ENCODE peak calls at places on chromosomes 13 and 19, in five cellular contexts. One of them, this sample, is unnamed.

GRCh38 chr19:54369082-54369691 is 4.5 kb upstream of the LAIR1 start:
- DNase-seq in stimulated activated CD8-positive, alpha-beta memory T cell treated with anti-CD3 and anti-CD28 coated beads, Interleukin-7, amount 100 ng/mL, for 1 hour: no peak
- DNase-seq in GM23248: no peak
- DNase-seq in NCI-H510A treated with DMSO at 0.1 percent for 48 hours: no peak
- DNase-seq in T-helper 1 cell: no peak
- DNase-seq in this sample: no peak

GRCh38 chr13:45416521-45417125 is 1.6 kb downstream of the SLC25A30 start:
- DNase-seq in stimulated activated CD8-positive, alpha-beta memory T cell treated with anti-CD3 and anti-CD28 coated beads, Interleukin-7, amount 100 ng/mL, for 1 hour: no peak
- DNase-seq in GM23248: no peak
- DNase-seq in NCI-H510A treated with DMSO at 0.1 percent for 48 hours: no peak
- DNase-seq in T-helper 1 cell: no peak
- DNase-seq in this sample: peak

GRCh38 chr13:33615436-33615835 is 202.5 kb upstream of the RFC3 start:
- DNase-seq in stimulated activated CD8-positive, alpha-beta memory T cell treated with anti-CD3 and anti-CD28 coated beads, Interleukin-7, amount 100 ng/mL, for 1 hour: no peak
- DNase-seq in GM23248: no peak
- DNase-seq in NCI-H510A treated with DMSO at 0.1 percent for 48 hours: no peak
- DNase-seq in T-helper 1 cell: no peak
- DNase-seq in this sample: no peak

GRCh38 chr13:32955881-32956594 is 60.2 kb upstream of the KL start:
- DNase-seq in stimulated activated CD8-positive, alpha-beta memory T cell treated with anti-CD3 and anti-CD28 coated beads, Interleukin-7, amount 100 ng/mL, for 1 hour: no peak
- DNase-seq in GM23248: no peak
- DNase-seq in NCI-H510A treated with DMSO at 0.1 percent for 48 hours: no peak
- DNase-seq in T-helper 1 cell: no peak
- DNase-seq in this sample: no peak

GRCh38 chr13:31011193-31011860 is 78.9 kb downstream of the TEX26 start:
- DNase-seq in stimulated activated CD8-positive, alpha-beta memory T cell treated with anti-CD3 and anti-CD28 coated beads, Interleukin-7, amount 100 ng/mL, for 1 hour: no peak
- DNase-seq in GM23248: no peak
- DNase-seq in NCI-H510A treated with DMSO at 0.1 percent for 48 hours: no peak
- DNase-seq in T-helper 1 cell: no peak
- DNase-seq in this sample: no peak

GRCh38 chr19:18637644-18638630 is 1.1 kb downstream of the KLHL26 start:
- DNase-seq in stimulated activated CD8-positive, alpha-beta memory T cell treated with anti-CD3 and anti-CD28 coated beads, Interleukin-7, amount 100 ng/mL, for 1 hour: no peak
- DNase-seq in GM23248: no peak
- DNase-seq in NCI-H510A treated with DMSO at 0.1 percent for 48 hours: peak
- DNase-seq in T-helper 1 cell: no peak
- DNase-seq in this sample: no peak

GRCh38 chr19:3277649-3278048 is 53.2 kb downstream of the CELF5 start:
- DNase-seq in stimulated activated CD8-positive, alpha-beta memory T cell treated with anti-CD3 and anti-CD28 coated beads, Interleukin-7, amount 100 ng/mL, for 1 hour: no peak
- DNase-seq in GM23248: no peak
- DNase-seq in NCI-H510A treated with DMSO at 0.1 percent for 48 hours: no peak
- DNase-seq in T-helper 1 cell: no peak
- DNase-seq in this sample: no peak

GRCh38 chr13:30844548-30845296 is 61.3 kb upstream of the MEDAG start:
- DNase-seq in stimulated activated CD8-positive, alpha-beta memory T cell treated with anti-CD3 and anti-CD28 coated beads, Interleukin-7, amount 100 ng/mL, for 1 hour: no peak
- DNase-seq in GM23248: no peak
- DNase-seq in NCI-H510A treated with DMSO at 0.1 percent for 48 hours: no peak
- DNase-seq in T-helper 1 cell: no peak
- DNase-seq in this sample: no peak

GRCh38 chr13:36910545-36910944 is 9.5 kb downstream of the SMAD9 start:
- DNase-seq in stimulated activated CD8-positive, alpha-beta memory T cell treated with anti-CD3 and anti-CD28 coated beads, Interleukin-7, amount 100 ng/mL, for 1 hour: no peak
- DNase-seq in GM23248: no peak
- DNase-seq in NCI-H510A treated with DMSO at 0.1 percent for 48 hours: no peak
- DNase-seq in T-helper 1 cell: no peak
- DNase-seq in this sample: no peak

GRCh38 chr19:55643003-55643732 is at the start of gene ZNF581:
- DNase-seq in stimulated activated CD8-positive, alpha-beta memory T cell treated with anti-CD3 and anti-CD28 coated beads, Interleukin-7, amount 100 ng/mL, for 1 hour: peak
- DNase-seq in GM23248: peak
- DNase-seq in NCI-H510A treated with DMSO at 0.1 percent for 48 hours: peak
- DNase-seq in T-helper 1 cell: peak
- DNase-seq in this sample: peak

GRCh38 chr19:57888107-57888493 is 737 bp downstream of the ZNF814 start:
- DNase-seq in stimulated activated CD8-positive, alpha-beta memory T cell treated with anti-CD3 and anti-CD28 coated beads, Interleukin-7, amount 100 ng/mL, for 1 hour: no peak
- DNase-seq in GM23248: peak
- DNase-seq in NCI-H510A treated with DMSO at 0.1 percent for 48 hours: no peak
- DNase-seq in T-helper 1 cell: no peak
- DNase-seq in this sample: no peak

GRCh38 chr19:49512970-49513745 is 697 bp downstream of the FCGRT start:
- DNase-seq in stimulated activated CD8-positive, alpha-beta memory T cell treated with anti-CD3 and anti-CD28 coated beads, Interleukin-7, amount 100 ng/mL, for 1 hour: no peak
- DNase-seq in GM23248: peak
- DNase-seq in NCI-H510A treated with DMSO at 0.1 percent for 48 hours: peak
- DNase-seq in T-helper 1 cell: no peak
- DNase-seq in this sample: no peak

GRCh38 chr19:35353635-35354034 is 4.6 kb upstream of the FFAR3 start:
- DNase-seq in stimulated activated CD8-positive, alpha-beta memory T cell treated with anti-CD3 and anti-CD28 coated beads, Interleukin-7, amount 100 ng/mL, for 1 hour: no peak
- DNase-seq in GM23248: no peak
- DNase-seq in NCI-H510A treated with DMSO at 0.1 percent for 48 hours: no peak
- DNase-seq in T-helper 1 cell: no peak
- DNase-seq in this sample: no peak

GRCh38 chr13:30569901-30570576 is 47.7 kb upstream of the USPL1 start:
- DNase-seq in stimulated activated CD8-positive, alpha-beta memory T cell treated with anti-CD3 and anti-CD28 coated beads, Interleukin-7, amount 100 ng/mL, for 1 hour: no peak
- DNase-seq in GM23248: peak
- DNase-seq in NCI-H510A treated with DMSO at 0.1 percent for 48 hours: no peak
- DNase-seq in T-helper 1 cell: no peak
- DNase-seq in this sample: no peak

GRCh38 chr13:19781526-19781925 is 1.2 kb downstream of the PSPC1 start:
- DNase-seq in stimulated activated CD8-positive, alpha-beta memory T cell treated with anti-CD3 and anti-CD28 coated beads, Interleukin-7, amount 100 ng/mL, for 1 hour: no peak
- DNase-seq in GM23248: peak
- DNase-seq in NCI-H510A treated with DMSO at 0.1 percent for 48 hours: no peak
- DNase-seq in T-helper 1 cell: no peak
- DNase-seq in this sample: no peak

GRCh38 chr13:44576396-44577235 is 486 bp upstream of the TSC22D1 start:
- DNase-seq in stimulated activated CD8-positive, alpha-beta memory T cell treated with anti-CD3 and anti-CD28 coated beads, Interleukin-7, amount 100 ng/mL, for 1 hour: peak
- DNase-seq in GM23248: peak
- DNase-seq in NCI-H510A treated with DMSO at 0.1 percent for 48 hours: no peak
- DNase-seq in T-helper 1 cell: peak
- DNase-seq in this sample: no peak

GRCh38 chr19:55437410-55437809 is 5.7 kb downstream of the SHISA7 start:
- DNase-seq in stimulated activated CD8-positive, alpha-beta memory T cell treated with anti-CD3 and anti-CD28 coated beads, Interleukin-7, amount 100 ng/mL, for 1 hour: no peak
- DNase-seq in GM23248: peak
- DNase-seq in NCI-H510A treated with DMSO at 0.1 percent for 48 hours: peak
- DNase-seq in T-helper 1 cell: no peak
- DNase-seq in this sample: no peak

GRCh38 chr13:44259045-44260042 is 114.3 kb upstream of the SERP2 start:
- DNase-seq in stimulated activated CD8-positive, alpha-beta memory T cell treated with anti-CD3 and anti-CD28 coated beads, Interleukin-7, amount 100 ng/mL, for 1 hour: peak
- DNase-seq in GM23248: peak
- DNase-seq in NCI-H510A treated with DMSO at 0.1 percent for 48 hours: no peak
- DNase-seq in T-helper 1 cell: peak
- DNase-seq in this sample: no peak

GRCh38 chr13:44679602-44680001 is 103.5 kb upstream of the TSC22D1 start:
- DNase-seq in stimulated activated CD8-positive, alpha-beta memory T cell treated with anti-CD3 and anti-CD28 coated beads, Interleukin-7, amount 100 ng/mL, for 1 hour: no peak
- DNase-seq in GM23248: peak
- DNase-seq in NCI-H510A treated with DMSO at 0.1 percent for 48 hours: no peak
- DNase-seq in T-helper 1 cell: no peak
- DNase-seq in this sample: no peak

GRCh38 chr19:46482645-46483044 is 11.3 kb upstream of the PNMA8A start:
- DNase-seq in stimulated activated CD8-positive, alpha-beta memory T cell treated with anti-CD3 and anti-CD28 coated beads, Interleukin-7, amount 100 ng/mL, for 1 hour: no peak
- DNase-seq in GM23248: peak
- DNase-seq in NCI-H510A treated with DMSO at 0.1 percent for 48 hours: no peak
- DNase-seq in T-helper 1 cell: no peak
- DNase-seq in this sample: no peak

GRCh38 chr13:109712187-109712601 is 74.2 kb downstream of the IRS2 start:
- DNase-seq in stimulated activated CD8-positive, alpha-beta memory T cell treated with anti-CD3 and anti-CD28 coated beads, Interleukin-7, amount 100 ng/mL, for 1 hour: no peak
- DNase-seq in GM23248: no peak
- DNase-seq in NCI-H510A treated with DMSO at 0.1 percent for 48 hours: no peak
- DNase-seq in T-helper 1 cell: no peak
- DNase-seq in this sample: no peak

GRCh38 chr13:105139380-105140285 is 1395.8 kb downstream of the EFNB2 start:
- DNase-seq in stimulated activated CD8-positive, alpha-beta memory T cell treated with anti-CD3 and anti-CD28 coated beads, Interleukin-7, amount 100 ng/mL, for 1 hour: peak
- DNase-seq in GM23248: no peak
- DNase-seq in NCI-H510A treated with DMSO at 0.1 percent for 48 hours: peak
- DNase-seq in T-helper 1 cell: peak
- DNase-seq in this sample: peak

GRCh38 chr19:46381746-46382345 is 31.5 kb downstream of the CCDC8 start:
- DNase-seq in stimulated activated CD8-positive, alpha-beta memory T cell treated with anti-CD3 and anti-CD28 coated beads, Interleukin-7, amount 100 ng/mL, for 1 hour: no peak
- DNase-seq in GM23248: no peak
- DNase-seq in NCI-H510A treated with DMSO at 0.1 percent for 48 hours: no peak
- DNase-seq in T-helper 1 cell: no peak
- DNase-seq in this sample: no peak

GRCh38 chr13:28657784-28658538 is 969 bp upstream of the POMP start:
- DNase-seq in stimulated activated CD8-positive, alpha-beta memory T cell treated with anti-CD3 and anti-CD28 coated beads, Interleukin-7, amount 100 ng/mL, for 1 hour: no peak
- DNase-seq in GM23248: peak
- DNase-seq in NCI-H510A treated with DMSO at 0.1 percent for 48 hours: peak
- DNase-seq in T-helper 1 cell: no peak
- DNase-seq in this sample: peak

GRCh38 chr19:15062036-15062435 is 12.8 kb downstream of the CASP14 start:
- DNase-seq in stimulated activated CD8-positive, alpha-beta memory T cell treated with anti-CD3 and anti-CD28 coated beads, Interleukin-7, amount 100 ng/mL, for 1 hour: no peak
- DNase-seq in GM23248: no peak
- DNase-seq in NCI-H510A treated with DMSO at 0.1 percent for 48 hours: no peak
- DNase-seq in T-helper 1 cell: no peak
- DNase-seq in this sample: no peak

GRCh38 chr13:94722596-94722995 is 10.3 kb upstream of the SOX21 start:
- DNase-seq in stimulated activated CD8-positive, alpha-beta memory T cell treated with anti-CD3 and anti-CD28 coated beads, Interleukin-7, amount 100 ng/mL, for 1 hour: no peak
- DNase-seq in GM23248: no peak
- DNase-seq in NCI-H510A treated with DMSO at 0.1 percent for 48 hours: no peak
- DNase-seq in T-helper 1 cell: no peak
- DNase-seq in this sample: no peak

GRCh38 chr19:17097593-17098126 is 22.1 kb downstream of the MYO9B start:
- DNase-seq in stimulated activated CD8-positive, alpha-beta memory T cell treated with anti-CD3 and anti-CD28 coated beads, Interleukin-7, amount 100 ng/mL, for 1 hour: no peak
- DNase-seq in GM23248: peak
- DNase-seq in NCI-H510A treated with DMSO at 0.1 percent for 48 hours: no peak
- DNase-seq in T-helper 1 cell: no peak
- DNase-seq in this sample: no peak

GRCh38 chr13:93956416-93956815 is 523.1 kb downstream of the DCT start:
- DNase-seq in stimulated activated CD8-positive, alpha-beta memory T cell treated with anti-CD3 and anti-CD28 coated beads, Interleukin-7, amount 100 ng/mL, for 1 hour: no peak
- DNase-seq in GM23248: no peak
- DNase-seq in NCI-H510A treated with DMSO at 0.1 percent for 48 hours: no peak
- DNase-seq in T-helper 1 cell: no peak
- DNase-seq in this sample: no peak

GRCh38 chr13:21676611-21677021 is 5.7 kb downstream of the FGF9 start:
- DNase-seq in stimulated activated CD8-positive, alpha-beta memory T cell treated with anti-CD3 and anti-CD28 coated beads, Interleukin-7, amount 100 ng/mL, for 1 hour: no peak
- DNase-seq in GM23248: no peak
- DNase-seq in NCI-H510A treated with DMSO at 0.1 percent for 48 hours: peak
- DNase-seq in T-helper 1 cell: no peak
- DNase-seq in this sample: no peak

GRCh38 chr13:51894239-51894638 is 32.5 kb downstream of the CCDC70 start:
- DNase-seq in stimulated activated CD8-positive, alpha-beta memory T cell treated with anti-CD3 and anti-CD28 coated beads, Interleukin-7, amount 100 ng/mL, for 1 hour: no peak
- DNase-seq in GM23248: no peak
- DNase-seq in NCI-H510A treated with DMSO at 0.1 percent for 48 hours: peak
- DNase-seq in T-helper 1 cell: no peak
- DNase-seq in this sample: no peak

GRCh38 chr19:49890349-49891311 is 6.1 kb downstream of the IL4I1 start:
- DNase-seq in stimulated activated CD8-positive, alpha-beta memory T cell treated with anti-CD3 and anti-CD28 coated beads, Interleukin-7, amount 100 ng/mL, for 1 hour: peak
- DNase-seq in GM23248: peak
- DNase-seq in NCI-H510A treated with DMSO at 0.1 percent for 48 hours: no peak
- DNase-seq in T-helper 1 cell: peak
- DNase-seq in this sample: no peak

GRCh38 chr19:4988770-4989251 is 19.9 kb downstream of the KDM4B start:
- DNase-seq in stimulated activated CD8-positive, alpha-beta memory T cell treated with anti-CD3 and anti-CD28 coated beads, Interleukin-7, amount 100 ng/mL, for 1 hour: no peak
- DNase-seq in GM23248: peak
- DNase-seq in NCI-H510A treated with DMSO at 0.1 percent for 48 hours: no peak
- DNase-seq in T-helper 1 cell: no peak
- DNase-seq in this sample: no peak

This sample was measured in NCI-H2227 treated with DMSO at 0.1 percent for 48 hours.